ENCODE peak calls at places on chromosomes 1 and 21, in four cellular contexts. S is GM23248, V is OCI-LY7, C is neural progenitor cell. D is an unnamed sample.

GRCh38 chr21:26798856-26799751 is 46.1 kb downstream of the ADAMTS1 start:
- DNase-seq in S (no peak), V (no peak), C (no peak), D (peak; percentile 94)

GRCh38 chr1:212665241-212666115 is 34.2 kb downstream of the BATF3 start:
- DNase-seq in S (peak; percentile 90), V (peak; percentile 75), C (peak; percentile 89), D (peak; percentile 95)

GRCh38 chr1:209527372-209527771 is 56.1 kb upstream of the CAMK1G start:
- DNase-seq in S (peak; percentile 46), V (no peak), C (no peak), D (peak; percentile 63)

GRCh38 chr1:192993426-192994085 is 65.6 kb downstream of the UCHL5 start:
- DNase-seq in S (no peak), V (no peak), C (no peak), D (no peak)

GRCh38 chr1:85449356-85449755 is 15.6 kb downstream of the DDAH1 start:
- DNase-seq in S (no peak), V (no peak), C (no peak), D (no peak)

GRCh38 chr1:36099681-36100341 is 11.1 kb downstream of the ADPRS start:
- DNase-seq in S (peak; percentile 79), V (peak; percentile 77), C (peak; percentile 90), D (peak; percentile 85)

GRCh38 chr1:30920827-30921226 is 12.3 kb upstream of the SDC3 start:
- DNase-seq in S (peak; percentile 63), V (no peak), C (no peak), D (no peak)

GRCh38 chr1:222583079-222583478 is 6.7 kb downstream of the TAF1A start:
- DNase-seq in S (no peak), V (peak; percentile 8), C (no peak), D (no peak)

GRCh38 chr1:69524010-69524409 is 43.7 kb upstream of the LRRC7 start:
- DNase-seq in S (peak; percentile 64), V (no peak), C (no peak), D (no peak)

GRCh38 chr1:94745742-94746141 is 74.4 kb upstream of the SLC44A3 start:
- DNase-seq in S (no peak), V (no peak), C (no peak), D (no peak)

GRCh38 chr1:94741956-94742355 is 78.2 kb upstream of the SLC44A3 start:
- DNase-seq in S (peak; percentile 10), V (no peak), C (no peak), D (no peak)

GRCh38 chr1:94741510-94741909 is 78.6 kb upstream of the SLC44A3 start:
- DNase-seq in S (peak; percentile 31), V (no peak), C (no peak), D (no peak)

GRCh38 chr1:94743866-94744265 is 76.3 kb upstream of the SLC44A3 start:
- DNase-seq in S (no peak), V (no peak), C (no peak), D (no peak)

GRCh38 chr1:94746635-94747525 is 73.3 kb upstream of the SLC44A3 start:
- DNase-seq in S (no peak), V (no peak), C (peak; percentile 53), D (no peak)
- TF ChIP-seq EZH2phosphoT487 in S (no peak), V (no peak), C (no peak), D (no peak)

GRCh38 chr1:206686486-206687249 is 2.0 kb downstream of the MAPKAPK2 start:
- DNase-seq in S (no peak), V (peak; percentile 69), C (no peak), D (no peak)
- H3K4me1 ChIP-seq in S (peaks cover 38% of the 10 kb centered on the region), V (peaks cover 47% of the 10 kb centered on the region), C (peaks cover 52% of the 10 kb centered on the region), D (peaks cover 28% of the 10 kb centered on the region)

GRCh38 chr1:119808491-119808890 is 2.8 kb downstream of the REG4 start:
- DNase-seq in S (peak; percentile 51), V (no peak), C (no peak), D (peak; percentile 48)

GRCh38 chr1:119805247-119805646 is 6.0 kb downstream of the REG4 start:
- DNase-seq in S (no peak), V (no peak), C (no peak), D (no peak)

GRCh38 chr1:119805746-119806145 is 5.5 kb downstream of the REG4 start:
- DNase-seq in S (no peak), V (no peak), C (no peak), D (no peak)

GRCh38 chr1:119808972-119809550 is 2.2 kb downstream of the REG4 start:
- DNase-seq in S (peak; percentile 71), V (peak; percentile 71), C (peak; percentile 77), D (peak; percentile 78)

DNA sequence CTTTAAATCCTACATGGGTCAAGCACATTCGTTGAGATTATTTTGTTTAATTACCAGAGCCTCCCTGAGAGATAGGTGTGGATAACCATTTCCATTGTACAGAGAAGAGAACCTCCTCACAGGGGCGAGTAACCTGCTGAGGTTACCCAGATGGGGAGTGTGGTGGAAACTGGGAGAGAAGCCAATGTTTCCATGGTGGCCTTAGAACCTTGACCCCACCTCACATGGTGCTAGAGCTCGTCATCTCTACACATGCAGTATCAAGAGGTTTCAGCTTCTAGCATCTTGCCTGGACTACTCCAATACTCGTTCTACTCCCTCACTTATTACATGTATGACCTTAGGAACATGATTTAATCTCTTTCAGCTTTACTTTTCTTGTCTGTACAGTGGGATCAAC is 4.8 kb downstream of the REG4 start:
- DNase-seq in S (no peak), V (no peak), C (no peak), D (no peak)
- H3K27ac ChIP-seq in S (no peak overlapping the region), V (no peak overlapping the region), C (no peak overlapping the region), D (no peak overlapping the region)

GRCh38 chr1:168136709-168137514 is at the start of gene GPR161:
- DNase-seq in S (peak; percentile 73), V (no peak), C (peak; percentile 92), D (peak; percentile 64)
- TF ChIP-seq EZH2phosphoT487 in S (no peak), V (no peak), C (no peak), D (no peak)

GRCh38 chr1:226629896-226630550 is 81.5 kb downstream of the STUM start:
- DNase-seq in S (no peak), V (no peak), C (no peak), D (no peak)

GRCh38 chr1:226629210-226629895 is 80.8 kb downstream of the STUM start:
- DNase-seq in S (no peak), V (no peak), C (no peak), D (no peak)

GRCh38 chr1:226627050-226627755 is 78.6 kb downstream of the STUM start:
- DNase-seq in S (no peak), V (no peak), C (no peak), D (no peak)

GRCh38 chr1:226627924-226628623 is 79.5 kb downstream of the STUM start:
- DNase-seq in S (no peak), V (no peak), C (no peak), D (no peak)

GRCh38 chr1:226628624-226629155 is 80.1 kb downstream of the STUM start:
- DNase-seq in S (no peak), V (no peak), C (no peak), D (no peak)
- H3K4me1 ChIP-seq in S (peaks cover 7% of the 10 kb centered on the region), V (peaks cover 22% of the 10 kb centered on the region), C (no peaks in the 10 kb centered on the region), D (peaks cover 13% of the 10 kb centered on the region)

GRCh38 chr1:47937586-47937985 is 59.6 kb downstream of the TRABD2B start:
- DNase-seq in S (no peak), V (no peak), C (no peak), D (no peak)
- H3K27ac ChIP-seq in S (no peak overlapping the region), V (no peak overlapping the region), C (no peak overlapping the region), D (no peak overlapping the region)

GRCh38 chr1:63274371-63274770 is 48.0 kb upstream of the FOXD3 start:
- DNase-seq in S (no peak), V (no peak), C (no peak), D (no peak)
- TF ChIP-seq EZH2phosphoT487 in S (no peak), V (no peak), C (no peak), D (no peak)

D was measured in PC-3.